ENCODE peak calls at places on chromosomes 16 and 17, in nine cellular contexts. Z is GM12878, W is OCI-LY7, M is neural progenitor cell, Q is neural crest cell, T is GM06990, P is heart left ventricle, K is AG10803, R is cardiac muscle cell. B is an unnamed sample.

GRCh38 chr16:9033125-9033830 is 58.2 kb upstream of the HAPSTR1 start:
- DNase-seq in Z (no peak), W (peak), M (peak), Q (peak), T (no peak), P (no peak), K (peak), R (peak), B (no peak)

GRCh38 chr17:81991684-81992513 is 14.5 kb downstream of the ASPSCR1 start:
- DNase-seq in Z (no peak), W (no peak), M (peak), Q (peak), T (peak), P (peak), K (peak), R (peak), B (no peak)

GRCh38 chr16:847151-847550 is 46.6 kb upstream of the GNG13 start:
- DNase-seq in Z (no peak), W (no peak), M (no peak), Q (no peak), T (no peak), P (no peak), K (no peak), R (no peak), B (no peak)

GRCh38 chr16:57893559-57894389 is 77.2 kb downstream of the CNGB1 start:
- DNase-seq in Z (no peak), W (no peak), M (no peak), Q (no peak), T (no peak), P (no peak), K (peak), R (peak), B (no peak)

GRCh38 chr16:11949527-11949926 is 7.7 kb upstream of the NPIPB2 start:
- DNase-seq in Z (no peak), W (peak), M (peak), Q (peak), T (no peak), P (no peak), K (peak), R (peak), B (no peak)

GRCh38 chr16:3961449-3961849 is 80.9 kb upstream of the CREBBP start:
- DNase-seq in Z (no peak), W (no peak), M (no peak), Q (peak), T (no peak), P (no peak), K (peak), R (no peak), B (no peak)

GRCh38 chr16:78684655-78685400 is 585.4 kb downstream of the WWOX start:
- DNase-seq in Z (no peak), W (no peak), M (no peak), Q (no peak), T (no peak), P (peak), K (peak), R (peak), B (no peak)

GRCh38 chr16:64449511-64449910 is 672.4 kb downstream of the CDH11 start:
- DNase-seq in Z (no peak), W (no peak), M (peak), Q (no peak), T (no peak), P (no peak), K (no peak), R (no peak), B (no peak)

GRCh38 chr17:34146440-34147043 is 108.5 kb upstream of the CCL2 start:
- DNase-seq in Z (no peak), W (peak), M (peak), Q (peak), T (no peak), P (peak), K (no peak), R (no peak), B (no peak)

GRCh38 chr17:41772586-41773189 is 13.8 kb downstream of the JUP start:
- DNase-seq in Z (no peak), W (no peak), M (no peak), Q (no peak), T (no peak), P (no peak), K (no peak), R (no peak), B (no peak)

GRCh38 chr17:63191610-63192009 is 225.6 kb downstream of the TANC2 start:
- DNase-seq in Z (no peak), W (no peak), M (no peak), Q (no peak), T (peak), P (peak), K (no peak), R (no peak), B (no peak)

GRCh38 chr17:80504671-80505413 is 28.4 kb upstream of the NPTX1 start:
- DNase-seq in Z (no peak), W (peak), M (no peak), Q (no peak), T (no peak), P (no peak), K (peak), R (peak), B (no peak)

GRCh38 chr17:49371178-49371834 is 9.3 kb upstream of the ZNF652 start:
- DNase-seq in Z (no peak), W (no peak), M (peak), Q (no peak), T (no peak), P (no peak), K (no peak), R (no peak), B (no peak)

GRCh38 chr16:67475051-67475450 is 5.9 kb downstream of the ATP6V0D1 start:
- DNase-seq in Z (no peak), W (no peak), M (no peak), Q (no peak), T (no peak), P (no peak), K (no peak), R (no peak), B (no peak)

GRCh38 chr17:18025596-18026407 is 13.2 kb downstream of the ATPAF2 start:
- DNase-seq in Z (no peak), W (no peak), M (no peak), Q (no peak), T (no peak), P (no peak), K (peak), R (peak), B (no peak)

GRCh38 chr16:70677499-70678120 is 8.2 kb downstream of the MTSS2 start:
- DNase-seq in Z (no peak), W (no peak), M (no peak), Q (no peak), T (no peak), P (no peak), K (no peak), R (no peak), B (no peak)

GRCh38 chr17:9330140-9330902 is 245.3 kb downstream of the STX8 start:
- DNase-seq in Z (no peak), W (no peak), M (peak), Q (peak), T (no peak), P (no peak), K (no peak), R (no peak), B (no peak)

GRCh38 chr17:1878419-1879121 is 48.8 kb downstream of the RPA1 start:
- DNase-seq in Z (no peak), W (no peak), M (no peak), Q (no peak), T (no peak), P (no peak), K (peak), R (no peak), B (no peak)

GRCh38 chr16:88622125-88622524 is 16.2 kb upstream of the IL17C start:
- DNase-seq in Z (no peak), W (no peak), M (no peak), Q (no peak), T (no peak), P (peak), K (no peak), R (no peak), B (no peak)

GRCh38 chr16:60151987-60152386 is 1417.9 kb upstream of the GOT2 start:
- DNase-seq in Z (no peak), W (no peak), M (no peak), Q (no peak), T (no peak), P (no peak), K (no peak), R (no peak), B (no peak)

GRCh38 chr17:2064980-2065785 is 10.3 kb downstream of the HIC1 start:
- DNase-seq in Z (no peak), W (peak), M (peak), Q (no peak), T (no peak), P (peak), K (peak), R (peak), B (no peak)

GRCh38 chr17:49513616-49514373 is 18.7 kb downstream of the NGFR start:
- DNase-seq in Z (no peak), W (no peak), M (no peak), Q (no peak), T (no peak), P (peak), K (no peak), R (no peak), B (no peak)

GRCh38 chr17:17841620-17842025 is 4.8 kb upstream of the SREBF1 start:
- DNase-seq in Z (no peak), W (no peak), M (no peak), Q (no peak), T (no peak), P (peak), K (no peak), R (no peak), B (no peak)

GRCh38 chr17:82820278-82821251 is 19.3 kb downstream of the ZNF750 start:
- DNase-seq in Z (no peak), W (peak), M (no peak), Q (no peak), T (no peak), P (no peak), K (no peak), R (no peak), B (no peak)

GRCh38 chr17:82287849-82288601 is 14.5 kb upstream of the CSNK1D start:
- DNase-seq in Z (no peak), W (no peak), M (no peak), Q (no peak), T (no peak), P (peak), K (peak), R (peak), B (no peak)

GRCh38 chr16:50464325-50465290 is 83.6 kb upstream of the NKD1 start:
- DNase-seq in Z (no peak), W (no peak), M (no peak), Q (no peak), T (no peak), P (no peak), K (no peak), R (no peak), B (no peak)

GRCh38 chr17:19380551-19381284 is 2.4 kb downstream of the MAPK7 start:
- DNase-seq in Z (no peak), W (no peak), M (no peak), Q (no peak), T (no peak), P (no peak), K (no peak), R (no peak), B (no peak)

GRCh38 chr16:78505544-78506371 is 406.3 kb downstream of the WWOX start:
- DNase-seq in Z (no peak), W (no peak), M (no peak), Q (no peak), T (no peak), P (peak), K (peak), R (peak), B (no peak)

GRCh38 chr17:28008526-28008925 is 34.0 kb upstream of the NLK start:
- DNase-seq in Z (no peak), W (peak), M (peak), Q (peak), T (no peak), P (peak), K (peak), R (peak), B (no peak)

GRCh38 chr16:3948378-3948995 is 68.0 kb upstream of the CREBBP start:
- DNase-seq in Z (no peak), W (no peak), M (no peak), Q (no peak), T (no peak), P (no peak), K (no peak), R (no peak), B (no peak)

GRCh38 chr16:2364638-2365210 is 24.2 kb upstream of the ABCA3 start:
- DNase-seq in Z (no peak), W (no peak), M (no peak), Q (no peak), T (no peak), P (no peak), K (no peak), R (peak), B (no peak)

GRCh38 chr17:8110456-8110804 is 7.9 kb downstream of the ALOXE3 start:
- DNase-seq in Z (no peak), W (no peak), M (no peak), Q (no peak), T (no peak), P (no peak), K (no peak), R (no peak), B (no peak)
- TF ChIP-seq CTCF in Z (no peak), W (peak), M (no peak), Q (peak), T (no peak), P (no peak), K (no peak), R (no peak), B (no peak)

GRCh38 chr17:29292071-29292991 is 1.6 kb downstream of the NUFIP2 start:
- DNase-seq in Z (no peak), W (peak), M (peak), Q (peak), T (peak), P (peak), K (peak), R (peak), B (no peak)

GRCh38 chr17:29294580-29294900 is 592 bp upstream of the NUFIP2 start:
- DNase-seq in Z (no peak), W (no peak), M (peak), Q (no peak), T (no peak), P (no peak), K (no peak), R (no peak), B (no peak)

GRCh38 chr17:29295420-29295819 is 1.5 kb upstream of the NUFIP2 start:
- DNase-seq in Z (no peak), W (no peak), M (no peak), Q (no peak), T (no peak), P (no peak), K (no peak), R (no peak), B (no peak)

GRCh38 chr17:29292992-29293889 is 707 bp downstream of the NUFIP2 start:
- DNase-seq in Z (no peak), W (peak), M (peak), Q (peak), T (peak), P (peak), K (peak), R (peak), B (no peak)

GRCh38 chr17:29293890-29294579 is at the start of gene NUFIP2:
- DNase-seq in Z (peak), W (peak), M (peak), Q (peak), T (peak), P (peak), K (peak), R (peak), B (peak)
- TF ChIP-seq CTCF in Z (no peak), W (no peak), M (no peak), Q (no peak), T (no peak), P (peak), K (no peak), R (no peak), B (no peak)

GRCh38 chr17:35769895-35770486 is 9.3 kb downstream of the C17orf50 start:
- DNase-seq in Z (no peak), W (no peak), M (no peak), Q (no peak), T (no peak), P (no peak), K (no peak), R (no peak), B (no peak)
- TF ChIP-seq CTCF in Z (no peak), W (peak), M (peak), Q (peak), T (peak), P (no peak), K (no peak), R (peak), B (peak)

DNA sequence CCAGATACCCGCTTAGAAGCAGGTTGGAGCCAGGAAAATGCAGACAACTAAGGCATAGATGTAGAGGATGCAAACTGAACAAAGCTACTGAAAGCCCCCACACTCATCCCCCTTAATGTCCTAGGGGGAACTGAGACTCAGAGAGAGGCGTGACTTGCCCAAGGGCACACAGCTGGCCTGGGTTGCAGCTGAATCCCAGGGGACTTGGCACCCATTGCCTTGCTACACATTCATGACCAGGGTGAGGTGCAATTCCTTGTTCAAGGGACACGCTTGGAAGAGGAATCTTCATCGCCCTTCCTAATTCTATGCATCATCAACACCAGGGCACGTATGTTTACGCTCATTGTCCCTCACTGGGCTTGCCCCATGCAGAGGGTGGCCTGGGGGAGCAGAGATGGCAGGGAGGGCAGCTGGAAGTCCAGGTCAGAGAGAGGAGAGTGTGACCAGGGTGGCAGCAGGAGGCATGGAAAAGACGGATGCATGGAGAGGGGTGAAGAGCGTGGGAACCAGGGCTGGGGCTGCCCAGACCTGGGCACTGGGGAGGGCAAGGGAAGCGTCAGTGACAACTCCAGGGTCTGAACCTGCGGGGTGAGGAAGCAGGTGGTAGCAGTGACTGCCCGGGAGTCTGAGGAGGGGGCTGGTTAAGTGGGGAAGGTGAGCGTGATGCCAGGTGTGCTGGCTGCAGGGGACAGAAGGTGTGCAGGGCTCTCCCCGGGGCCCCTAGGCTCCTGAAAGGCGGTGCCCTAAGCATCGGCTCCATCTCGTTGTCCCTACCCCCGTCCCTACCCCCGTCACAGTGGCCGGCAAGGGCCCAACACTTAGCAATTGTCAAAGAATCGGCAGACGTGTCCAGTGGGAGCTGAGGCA is 267.1 kb upstream of the TNRC6C start:
- DNase-seq in Z (no peak), W (peak), M (no peak), Q (no peak), T (no peak), P (no peak), K (no peak), R (no peak), B (no peak)
- TF ChIP-seq CTCF in Z (no peak), W (peak), M (no peak), Q (no peak), T (no peak), P (no peak), K (no peak), R (no peak), B (no peak)

GRCh38 chr16:15888072-15888976 is at the start of gene CEP20:
- DNase-seq in Z (peak), W (peak), M (peak), Q (peak), T (peak), P (peak), K (peak), R (peak), B (peak)
- TF ChIP-seq CTCF in Z (no peak), W (no peak), M (peak), Q (peak), T (no peak), P (peak), K (no peak), R (peak), B (no peak)

DNA sequence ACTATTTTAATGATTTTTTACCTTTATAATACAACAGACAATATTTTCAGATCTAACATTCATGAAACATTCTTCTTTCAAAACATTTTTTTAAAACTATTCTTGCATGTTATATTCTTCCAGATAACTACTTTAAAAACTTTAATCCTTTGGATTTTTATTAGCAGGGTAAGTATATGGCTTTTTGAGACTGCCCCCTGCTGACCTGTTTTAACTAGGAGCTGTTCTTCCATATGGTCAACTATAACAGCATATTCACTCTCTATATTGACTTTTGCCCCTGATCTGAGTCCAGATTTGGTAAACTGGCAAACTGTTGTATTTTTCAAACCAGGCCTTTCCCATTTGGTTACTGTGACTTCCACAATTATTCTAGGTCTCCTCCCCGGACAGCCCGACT is 16.5 kb downstream of the ZNF18 start:
- DNase-seq in Z (no peak), W (no peak), M (no peak), Q (no peak), T (no peak), P (no peak), K (no peak), R (peak), B (no peak)
- TF ChIP-seq CTCF in Z (no peak), W (peak), M (peak), Q (peak), T (peak), P (no peak), K (peak), R (peak), B (peak)

GRCh38 chr17:67422887-67423286 is 45.8 kb downstream of the PITPNC1 start:
- DNase-seq in Z (no peak), W (no peak), M (no peak), Q (no peak), T (no peak), P (no peak), K (no peak), R (no peak), B (no peak)
- TF ChIP-seq CTCF in Z (no peak), W (no peak), M (no peak), Q (no peak), T (no peak), P (no peak), K (no peak), R (no peak), B (no peak)

GRCh38 chr17:55053855-55054254 is 85.3 kb downstream of the STXBP4 start:
- DNase-seq in Z (no peak), W (peak), M (no peak), Q (no peak), T (no peak), P (no peak), K (no peak), R (peak), B (no peak)
- TF ChIP-seq CTCF in Z (no peak), W (peak), M (peak), Q (peak), T (peak), P (peak), K (peak), R (peak), B (peak)

B was measured in GM12864.